ENCODE peak calls at places on chromosomes 12 and 14, in five cellular contexts. D is foreskin fibroblast, Z is HCT116, F is IMR-90, O is tibial artery. J is an unnamed sample.

GRCh38 chr12:120630139-120630895 is 10.1 kb upstream of the CABP1 start:
- DNase-seq in F (no peak), Z (no peak), O (no peak), D (no peak), J (no peak)

GRCh38 chr14:97280526-97280925 is 483.3 kb downstream of the VRK1 start:
- DNase-seq in O (no peak), Z (no peak), F (no peak), D (no peak), J (peak; percentile 65)

GRCh38 chr14:36198378-36198777 is 21.9 kb upstream of the PTCSC3 start:
- DNase-seq in Z (no peak), O (no peak), F (no peak), D (no peak), J (no peak)

GRCh38 chr12:75115748-75116147 is 93.9 kb downstream of the KCNC2 start:
- DNase-seq in O (no peak), F (no peak), D (no peak), Z (no peak), J (no peak)

GRCh38 chr14:67487332-67487731 is 1.2 kb downstream of the TMEM229B start:
- DNase-seq in F (no peak), O (no peak), Z (no peak), D (no peak), J (no peak)

GRCh38 chr12:65121049-65121955 is at the start of gene WIF1:
- DNase-seq in D (peak; percentile 49), O (peak; percentile 63), Z (no peak), F (no peak), J (no peak)

GRCh38 chr12:115871714-115872113 is 405.8 kb downstream of the MED13L start:
- DNase-seq in O (no peak), F (peak; percentile 21), Z (peak; percentile 58), D (peak; percentile 44), J (no peak)

GRCh38 chr14:22764382-22764781 is 2.1 kb upstream of the OXA1L start:
- DNase-seq in F (no peak), D (no peak), Z (no peak), O (no peak), J (no peak)

GRCh38 chr12:52380271-52380694 is 5.2 kb downstream of the KRT84 start:
- DNase-seq in O (no peak), F (no peak), D (peak; percentile 30), Z (no peak), J (no peak)

GRCh38 chr14:56482306-56482705 is 97.3 kb upstream of the TMEM260 start:
- DNase-seq in F (peak; percentile 9), Z (peak; percentile 28), O (no peak), D (peak; percentile 18), J (no peak)

GRCh38 chr14:106372870-106373657 is 846.7 kb downstream of the TMEM121 start:
- DNase-seq in F (no peak), D (no peak), O (no peak), Z (peak; percentile 7), J (no peak)

GRCh38 chr14:61233436-61233956 is 47.6 kb downstream of the TMEM30B start:
- DNase-seq in O (no peak), D (no peak), F (no peak), Z (no peak), J (no peak)

DNA sequence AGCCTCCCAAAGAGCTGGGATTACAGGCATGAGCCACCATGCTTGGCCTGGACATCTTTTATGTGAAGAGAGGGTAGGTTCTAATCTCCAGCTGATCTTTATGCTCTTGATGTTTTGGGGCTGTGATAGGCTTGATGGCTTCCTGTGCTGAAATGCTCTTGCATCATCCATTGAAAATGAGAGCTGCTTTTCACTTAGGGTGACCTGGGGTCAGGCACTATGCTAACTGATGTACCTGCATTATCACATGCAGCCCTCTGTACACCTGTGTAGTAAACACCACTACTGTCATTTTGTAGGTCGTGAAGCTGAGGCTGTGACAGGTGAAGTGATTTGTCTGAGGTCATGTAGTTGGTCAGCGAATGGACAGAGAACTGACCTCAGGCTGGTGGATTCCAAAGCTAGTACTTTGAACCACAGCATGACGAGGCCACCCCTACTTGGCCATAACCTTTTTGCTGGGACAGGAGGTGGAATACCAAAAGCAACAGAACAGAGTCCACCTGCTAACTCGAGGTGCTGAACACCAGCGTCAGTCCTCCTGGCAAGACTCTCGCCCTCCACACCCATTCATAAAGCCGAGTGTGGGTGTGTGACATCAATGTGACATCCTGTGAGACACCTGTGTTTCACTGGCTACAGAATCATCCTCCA is 69.1 kb downstream of the C12orf75 start:
- DNase-seq in Z (no peak), D (no peak), F (no peak), O (no peak), J (no peak)
- H3K4me3 ChIP-seq in Z (no peak overlapping the region), D (no peak overlapping the region), F (no peak overlapping the region), O (no peak overlapping the region), J (no peak overlapping the region)

DNA sequence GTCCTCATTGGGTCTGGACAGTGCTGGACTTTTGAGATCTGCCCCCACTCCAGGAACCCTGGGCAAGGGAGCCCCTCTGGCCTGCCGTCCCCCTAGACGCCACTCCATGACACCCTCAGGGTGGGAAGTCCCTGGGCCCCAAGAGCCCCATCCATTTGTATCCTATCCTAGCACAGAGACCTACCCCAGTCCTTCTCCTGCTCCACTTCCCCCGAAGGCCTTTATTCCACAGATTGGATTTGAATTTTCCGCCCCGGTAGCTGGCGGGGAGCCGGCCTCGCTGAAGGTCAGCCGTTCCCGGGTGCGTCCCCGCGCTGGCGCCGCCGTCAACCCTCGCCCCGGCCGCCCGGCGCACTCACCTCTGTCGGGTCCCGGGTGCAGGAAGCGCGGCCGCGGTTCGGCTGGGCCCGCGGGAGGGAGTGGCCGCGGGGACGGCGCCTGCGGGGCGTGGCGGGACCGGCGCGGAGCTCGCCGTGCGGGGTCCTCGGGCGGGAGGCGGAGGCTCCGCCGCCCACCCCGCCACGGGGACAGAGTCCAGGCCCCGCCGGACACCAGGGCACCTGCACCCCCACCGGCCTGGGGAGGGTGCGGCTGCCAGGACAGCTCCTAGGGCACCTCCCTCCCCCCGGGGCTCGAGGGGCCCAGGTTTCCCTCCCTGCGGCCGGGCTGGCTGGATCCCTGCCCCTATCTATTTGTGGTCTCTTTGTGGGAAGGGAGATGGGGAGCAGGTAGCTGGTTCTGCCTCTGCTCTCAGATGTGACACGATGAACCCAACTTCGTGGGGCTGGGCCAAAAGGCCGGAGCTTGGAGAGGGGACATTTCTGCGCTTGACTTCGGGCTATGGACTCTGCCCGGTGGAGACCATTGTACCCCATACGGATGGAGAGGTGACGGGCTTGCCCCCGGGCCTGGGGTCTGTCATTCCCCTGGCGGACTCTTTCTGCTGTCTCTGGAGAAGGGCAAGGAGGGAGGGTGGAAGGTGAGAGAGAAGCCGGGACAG is 19.9 kb upstream of the GPR68 start:
- DNase-seq in O (no peak), F (no peak), D (peak; percentile 28), Z (no peak), J (no peak)
- H3K4me3 ChIP-seq in O (peak overlapping the region; percentile 22), F (peak overlapping the region; percentile 19), D (peak overlapping the region; percentile 21), Z (no peak overlapping the region), J (peak overlapping the region; percentile 33)

DNA sequence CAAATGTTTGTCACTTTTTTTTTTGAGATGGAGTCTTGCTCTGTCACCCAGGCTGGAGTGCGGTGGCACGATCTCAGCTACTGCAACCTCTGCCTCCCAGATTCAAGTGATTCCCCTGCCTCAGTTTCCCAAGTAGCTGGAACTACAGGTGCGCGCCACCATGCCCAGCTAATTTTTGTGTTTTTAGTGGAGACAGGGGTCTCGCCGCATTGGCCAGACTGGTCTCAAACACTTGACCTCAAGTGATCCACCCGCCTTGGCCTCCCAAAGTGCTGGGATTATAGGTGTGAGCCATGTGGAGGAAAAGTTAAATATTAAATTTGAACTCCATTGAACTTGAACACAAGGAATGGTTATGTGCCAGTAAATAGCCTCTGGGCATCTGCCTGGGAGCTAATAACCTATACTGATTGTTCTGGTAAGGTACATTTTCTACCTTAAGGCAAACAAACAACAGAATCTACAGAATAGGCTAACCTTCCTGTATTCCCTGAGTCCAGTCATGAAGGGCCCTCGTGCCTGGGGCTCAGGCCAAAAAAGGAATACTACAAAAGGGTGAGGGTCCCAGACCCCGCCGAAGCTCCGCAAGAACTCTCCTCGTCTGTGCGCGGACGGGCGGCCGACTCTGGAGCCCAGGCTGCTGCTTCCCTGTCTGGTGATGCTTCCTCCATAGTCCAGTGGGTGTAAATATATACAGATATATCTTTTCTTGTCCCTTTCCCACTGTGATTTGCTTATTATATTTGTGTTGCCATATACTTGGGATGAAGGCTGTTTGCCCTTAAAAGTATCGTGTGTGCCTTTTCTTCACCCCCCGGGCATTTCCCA is 74.0 kb upstream of the EIF5 start:
- DNase-seq in D (no peak), F (no peak), O (no peak), Z (no peak), J (no peak)
- H3K4me3 ChIP-seq in D (peak overlapping the region; percentile 61), F (peak overlapping the region; percentile 85), O (peak overlapping the region; percentile 59), Z (peak overlapping the region; percentile 48), J (no peak overlapping the region)

GRCh38 chr14:32011225-32011624 is 65.9 kb upstream of the ARHGAP5 start:
- DNase-seq in O (no peak), Z (no peak), D (peak; percentile 30), F (no peak), J (no peak)
- H3K4me3 ChIP-seq in O (no peak overlapping the region), Z (no peak overlapping the region), D (no peak overlapping the region), F (no peak overlapping the region), J (no peak overlapping the region)

DNA sequence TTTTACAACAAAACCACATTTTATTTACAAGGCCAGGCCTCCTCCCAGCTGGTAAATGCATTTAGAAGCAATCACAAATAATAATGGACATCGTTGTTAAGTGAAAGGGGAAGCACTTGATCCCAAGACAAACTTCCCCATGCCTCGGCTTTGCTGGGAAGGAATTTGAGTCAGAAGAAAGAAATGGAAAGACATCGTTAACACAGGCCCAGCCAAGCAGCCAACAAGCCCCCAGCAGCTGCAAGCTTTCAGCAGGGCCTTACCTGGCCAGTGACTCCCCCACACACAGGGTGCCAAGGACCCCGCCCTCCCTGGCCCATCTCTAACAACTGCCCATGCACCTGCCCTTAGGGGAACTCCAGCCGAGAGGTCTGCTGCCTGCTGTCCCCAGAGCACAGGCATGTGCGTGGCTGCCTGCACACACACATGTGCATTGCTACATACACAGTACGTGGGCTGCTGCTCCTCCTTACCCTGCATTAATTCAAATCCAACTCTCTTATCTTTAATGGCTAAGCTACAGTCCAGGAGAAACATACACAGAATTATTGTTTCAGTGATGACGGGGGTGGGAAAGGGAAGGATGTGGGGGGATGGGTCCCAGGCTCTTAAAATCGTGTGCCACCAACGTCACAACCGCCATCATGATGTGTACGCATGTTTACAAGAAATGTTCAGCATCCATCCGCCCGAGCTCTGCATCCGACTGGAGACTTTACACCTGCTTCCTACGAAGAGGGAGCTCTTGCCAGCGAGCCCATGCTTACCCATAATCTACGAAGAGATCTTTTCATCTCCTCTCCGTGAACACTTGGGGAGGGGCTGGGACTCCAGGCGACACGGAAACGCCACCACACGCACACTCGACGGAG is 9.8 kb downstream of the BCL11B start:
- DNase-seq in F (no peak), Z (no peak), D (no peak), O (peak; percentile 44), J (no peak)
- H3K4me3 ChIP-seq in F (no peak overlapping the region), Z (no peak overlapping the region), D (no peak overlapping the region), O (no peak overlapping the region), J (no peak overlapping the region)

GRCh38 chr12:4540170-4540569 is 1.5 kb downstream of the RAD51AP1 start:
- DNase-seq in Z (no peak), D (no peak), O (no peak), F (no peak), J (no peak)
- H3K4me3 ChIP-seq in Z (peak overlapping the region; percentile 96), D (no peak overlapping the region), O (no peak overlapping the region), F (no peak overlapping the region), J (no peak overlapping the region)

GRCh38 chr14:26835949-26836570 is 238.2 kb upstream of the NOVA1 start:
- DNase-seq in Z (no peak), D (no peak), F (no peak), O (no peak), J (no peak)
- H3K4me3 ChIP-seq in Z (no peak overlapping the region), D (no peak overlapping the region), F (no peak overlapping the region), O (no peak overlapping the region), J (no peak overlapping the region)

J was measured in kidney epithelial cell.